ENCODE peak calls at places on chromosomes 12 and 14, in six cellular contexts. V is GM12878, D is HepG2, M is SK-N-SH, H is HL-60, W is GM23338. B is an unnamed sample. For H3K27me3, the result is how much of the 10 kb centered on the place peaks cover.

GRCh38 chr14:76936483-76936882 is 92.0 kb downstream of the IRF2BPL start:
- DNase-seq in V (no peak), D (no peak), M (no peak), H (no peak), W (no peak), B (no peak)

GRCh38 chr12:128966411-128966810 is 113.1 kb downstream of the GLT1D1 start:
- DNase-seq in V (no peak), D (no peak), M (no peak), H (peak), W (no peak), B (no peak)

GRCh38 chr12:68189766-68190700 is 30.5 kb upstream of the IFNG start:
- DNase-seq in V (no peak), D (no peak), M (no peak), H (no peak), W (no peak), B (no peak)

GRCh38 chr14:88616697-88617096 is 53.9 kb downstream of the ZC3H14 start:
- DNase-seq in V (no peak), D (no peak), M (no peak), H (no peak), W (no peak), B (no peak)

GRCh38 chr14:59305231-59305630 is 116.8 kb downstream of the DAAM1 start:
- DNase-seq in V (no peak), D (no peak), M (no peak), H (no peak), W (no peak), B (no peak)

GRCh38 chr14:29738056-29738455 is 189.6 kb downstream of the PRKD1 start:
- DNase-seq in V (no peak), D (no peak), M (no peak), H (no peak), W (no peak), B (no peak)

GRCh38 chr12:69610126-69610525 is 581 bp downstream of the LRRC10 start:
- DNase-seq in V (no peak), D (no peak), M (no peak), H (no peak), W (no peak), B (no peak)

GRCh38 chr12:54392485-54393349 is 8.2 kb upstream of the ZNF385A start:
- DNase-seq in V (no peak), D (no peak), M (no peak), H (no peak), W (no peak), B (no peak)

GRCh38 chr14:105602799-105603763 is 76.7 kb downstream of the TMEM121 start:
- DNase-seq in V (no peak), D (no peak), M (no peak), H (no peak), W (no peak), B (no peak)

GRCh38 chr12:115455268-115455681 is 771.3 kb upstream of the TBX3 start:
- DNase-seq in V (no peak), D (peak), M (peak), H (no peak), W (no peak), B (no peak)

GRCh38 chr12:126093911-126094310 is 1028.7 kb downstream of the AACS start:
- DNase-seq in V (no peak), D (no peak), M (peak), H (no peak), W (peak), B (no peak)

GRCh38 chr12:130745921-130746320 is 29.8 kb upstream of the RIMBP2 start:
- DNase-seq in V (no peak), D (no peak), M (no peak), H (no peak), W (no peak), B (no peak)

GRCh38 chr14:52307870-52308269 is 6.2 kb upstream of the PTGER2 start:
- DNase-seq in V (no peak), D (no peak), M (no peak), H (no peak), W (no peak), B (no peak)

GRCh38 chr12:65443038-65443437 is 164.6 kb downstream of the MSRB3 start:
- DNase-seq in V (no peak), D (no peak), M (no peak), H (no peak), W (no peak), B (no peak)

GRCh38 chr14:63891148-63891964 is 38.6 kb downstream of the SYNE2 start:
- DNase-seq in V (no peak), D (no peak), M (no peak), H (no peak), W (peak), B (no peak)

GRCh38 chr12:31590730-31591307 is at the start of gene DENND5B:
- DNase-seq in V (no peak), D (peak), M (peak), H (peak), W (peak), B (no peak)

GRCh38 chr12:27460471-27460978 is 14.0 kb downstream of the SMCO2 start:
- DNase-seq in V (peak), D (no peak), M (no peak), H (no peak), W (no peak), B (peak)

GRCh38 chr14:67694791-67695393 is 672 bp downstream of the RDH11 start:
- DNase-seq in V (peak), D (peak), M (peak), H (no peak), W (peak), B (no peak)

GRCh38 chr12:76318773-76319594 is 29.2 kb downstream of the BBS10 start:
- DNase-seq in V (no peak), D (no peak), M (no peak), H (no peak), W (no peak), B (no peak)

GRCh38 chr14:24145700-24146621 is at the start of gene PSME2:
- DNase-seq in V (no peak), D (no peak), M (no peak), H (no peak), W (no peak), B (no peak)

GRCh38 chr14:99755068-99755405 is 38.2 kb upstream of the EML1 start:
- DNase-seq in V (no peak), D (no peak), M (no peak), H (no peak), W (no peak), B (no peak)

GRCh38 chr12:132117558-132117875 is 26.6 kb downstream of the DDX51 start:
- DNase-seq in V (no peak), D (no peak), M (peak), H (no peak), W (peak), B (no peak)

GRCh38 chr14:63677891-63678379 is 36.3 kb upstream of the WDR89 start:
- DNase-seq in V (no peak), D (no peak), M (no peak), H (no peak), W (no peak), B (peak)

GRCh38 chr12:5739862-5740370 is 205.1 kb downstream of the ANO2 start:
- DNase-seq in V (no peak), D (no peak), M (no peak), H (no peak), W (no peak), B (no peak)

GRCh38 chr12:94286580-94287244 is 138.3 kb downstream of the PLXNC1 start:
- DNase-seq in V (no peak), D (no peak), M (peak), H (no peak), W (no peak), B (no peak)

GRCh38 chr14:103738706-103739451 is 23.3 kb downstream of the ZFYVE21 start:
- DNase-seq in V (no peak), D (no peak), M (no peak), H (no peak), W (no peak), B (no peak)

GRCh38 chr14:36212577-36212976 is 36.1 kb upstream of the PTCSC3 start:
- DNase-seq in V (no peak), D (no peak), M (no peak), H (no peak), W (no peak), B (no peak)

GRCh38 chr12:96140110-96140509 is 54.1 kb upstream of the ELK3 start:
- DNase-seq in V (no peak), D (no peak), M (no peak), H (peak), W (no peak), B (no peak)

GRCh38 chr12:72028966-72029365 is 90.3 kb downstream of the TPH2 start:
- DNase-seq in V (no peak), D (no peak), M (no peak), H (no peak), W (no peak), B (no peak)

GRCh38 chr12:96197503-96198272 is 3.5 kb downstream of the ELK3 start:
- DNase-seq in V (no peak), D (no peak), M (no peak), H (no peak), W (no peak), B (no peak)

GRCh38 chr14:77212933-77213656 is 31.5 kb downstream of the TMEM63C start:
- DNase-seq in V (no peak), D (peak), M (peak), H (no peak), W (peak), B (peak)

GRCh38 chr12:82754856-82755255 is 68.2 kb downstream of the TMTC2 start:
- DNase-seq in V (no peak), D (no peak), M (no peak), H (no peak), W (no peak), B (no peak)

GRCh38 chr12:132449565-132450390 is 40.2 kb upstream of the FBRSL1 start:
- DNase-seq in V (peak), D (no peak), M (no peak), H (no peak), W (no peak), B (no peak)

GRCh38 chr12:93361159-93361919 is 16.4 kb upstream of the NUDT4 start:
- DNase-seq in V (no peak), D (no peak), M (no peak), H (no peak), W (peak), B (no peak)

GRCh38 chr12:117012189-117012805 is 86.9 kb downstream of the TESC start:
- DNase-seq in V (no peak), D (no peak), M (no peak), H (no peak), W (no peak), B (no peak)

DNA sequence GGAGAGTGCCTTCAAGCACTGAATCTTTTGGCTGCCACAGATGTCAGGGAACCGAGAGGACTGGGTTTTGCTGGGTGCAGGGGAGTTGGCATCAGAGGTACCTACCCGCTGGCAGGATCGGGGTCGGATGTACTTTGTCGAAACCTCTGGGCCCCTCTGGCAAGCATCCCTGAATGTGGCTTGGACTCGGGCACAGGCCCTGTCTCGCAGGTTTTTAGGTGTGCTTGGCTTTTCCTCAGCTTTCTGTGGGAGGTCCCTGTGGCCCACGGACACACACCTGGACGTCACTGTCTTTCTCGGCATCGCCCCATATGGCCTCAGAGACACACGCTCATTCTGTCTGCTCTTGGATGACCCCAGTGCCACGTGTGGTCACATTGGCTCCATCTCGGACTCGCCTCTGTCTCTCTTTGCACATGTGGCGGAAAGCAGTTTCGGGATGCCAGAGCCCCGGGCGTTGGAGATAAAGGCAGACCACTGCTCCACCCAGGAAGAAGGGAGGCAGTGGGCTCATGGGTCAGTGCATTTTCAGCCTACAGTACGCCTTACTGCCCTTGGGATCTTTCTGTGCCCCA is 769.6 kb upstream of the ALG10B start:
- DNase-seq in V (no peak), D (no peak), M (peak), H (no peak), W (no peak), B (no peak)
- TF ChIP-seq REST in V (no peak), D (no peak), M (no peak), H (no peak), W (no peak), B (no peak)

GRCh38 chr12:113151655-113152054 is 2.1 kb downstream of the CFAP73 start:
- DNase-seq in V (no peak), D (no peak), M (no peak), H (no peak), W (no peak), B (no peak)
- H3K27me3 ChIP-seq in V (under half), D (under half), M (under half), H (under half), W (under half), B (under half)

GRCh38 chr14:75025876-75026275 is 23.2 kb downstream of the EIF2B2 start:
- DNase-seq in V (no peak), D (no peak), M (no peak), H (no peak), W (no peak), B (no peak)

GRCh38 chr14:75032939-75033338 is 18.3 kb downstream of the MLH3 start:
- DNase-seq in V (no peak), D (no peak), M (peak), H (no peak), W (no peak), B (no peak)

GRCh38 chr14:75025082-75025481 is 22.4 kb downstream of the EIF2B2 start:
- DNase-seq in V (no peak), D (no peak), M (no peak), H (no peak), W (no peak), B (no peak)

GRCh38 chr14:75030147-75030546 is 21.1 kb downstream of the MLH3 start:
- DNase-seq in V (no peak), D (no peak), M (no peak), H (no peak), W (no peak), B (no peak)
- TF ChIP-seq REST in V (no peak), D (no peak), M (no peak), H (no peak), W (no peak), B (no peak)

GRCh38 chr14:94038921-94039629 is 12.9 kb downstream of the OTUB2 start:
- DNase-seq in V (no peak), D (no peak), M (no peak), H (no peak), W (no peak), B (no peak)
- H3K27me3 ChIP-seq in V (under half), D (under half), M (under half), H (under half), W (under half), B (under half)

B was measured in Panc1.